ENCODE peak calls at places on chromosomes 1 and 21, in six cellular contexts. One of them, this sample, is unnamed.

GRCh38 chr21:27168084-27168483 is 201.2 kb upstream of the ADAMTS5 start:
- DNase-seq in activated CD8-positive, alpha-beta memory T cell treated with anti-CD3 and anti-CD28 coated beads for 1 hour: no peak
- DNase-seq in Caki2: no peak
- DNase-seq in NCI-H345: no peak
- DNase-seq in C1 segment of cervical spinal cord: no peak
- DNase-seq in omental fat pad: no peak
- DNase-seq in this sample: no peak

GRCh38 chr1:235852887-235853286 is 13.8 kb downstream of the LYST start:
- DNase-seq in activated CD8-positive, alpha-beta memory T cell treated with anti-CD3 and anti-CD28 coated beads for 1 hour: no peak
- DNase-seq in omental fat pad: no peak
- DNase-seq in C1 segment of cervical spinal cord: no peak
- DNase-seq in Caki2: no peak
- DNase-seq in NCI-H345: no peak
- DNase-seq in this sample: no peak

GRCh38 chr1:208604295-208604694 is 360.1 kb upstream of the PLXNA2 start:
- DNase-seq in NCI-H345: no peak
- DNase-seq in C1 segment of cervical spinal cord: no peak
- DNase-seq in activated CD8-positive, alpha-beta memory T cell treated with anti-CD3 and anti-CD28 coated beads for 1 hour: no peak
- DNase-seq in Caki2: peak
- DNase-seq in omental fat pad: no peak
- DNase-seq in this sample: no peak

GRCh38 chr1:99133759-99134158 is 129.1 kb upstream of the PLPPR5 start:
- DNase-seq in NCI-H345: no peak
- DNase-seq in activated CD8-positive, alpha-beta memory T cell treated with anti-CD3 and anti-CD28 coated beads for 1 hour: no peak
- DNase-seq in omental fat pad: no peak
- DNase-seq in Caki2: no peak
- DNase-seq in C1 segment of cervical spinal cord: no peak
- DNase-seq in this sample: no peak

GRCh38 chr1:46345281-46345680 is 4.7 kb downstream of the NSUN4 start:
- DNase-seq in Caki2: no peak
- DNase-seq in omental fat pad: no peak
- DNase-seq in NCI-H345: no peak
- DNase-seq in activated CD8-positive, alpha-beta memory T cell treated with anti-CD3 and anti-CD28 coated beads for 1 hour: no peak
- DNase-seq in C1 segment of cervical spinal cord: no peak
- DNase-seq in this sample: no peak

GRCh38 chr1:112508242-112509004 is at the start of gene WNT2B:
- DNase-seq in C1 segment of cervical spinal cord: no peak
- DNase-seq in NCI-H345: peak
- DNase-seq in Caki2: no peak
- DNase-seq in omental fat pad: no peak
- DNase-seq in activated CD8-positive, alpha-beta memory T cell treated with anti-CD3 and anti-CD28 coated beads for 1 hour: peak
- DNase-seq in this sample: no peak

GRCh38 chr1:172266528-172267174 is 153.8 kb upstream of the C1orf105 start:
- DNase-seq in omental fat pad: no peak
- DNase-seq in NCI-H345: no peak
- DNase-seq in C1 segment of cervical spinal cord: no peak
- DNase-seq in activated CD8-positive, alpha-beta memory T cell treated with anti-CD3 and anti-CD28 coated beads for 1 hour: no peak
- DNase-seq in Caki2: no peak
- DNase-seq in this sample: no peak

GRCh38 chr1:4634156-4634792 is 20.1 kb upstream of the AJAP1 start:
- DNase-seq in omental fat pad: no peak
- DNase-seq in Caki2: no peak
- DNase-seq in C1 segment of cervical spinal cord: no peak
- DNase-seq in activated CD8-positive, alpha-beta memory T cell treated with anti-CD3 and anti-CD28 coated beads for 1 hour: no peak
- DNase-seq in NCI-H345: no peak
- DNase-seq in this sample: no peak

GRCh38 chr1:189269011-189269410 is 1208.7 kb downstream of the BRINP3 start:
- DNase-seq in Caki2: peak
- DNase-seq in C1 segment of cervical spinal cord: no peak
- DNase-seq in omental fat pad: no peak
- DNase-seq in activated CD8-positive, alpha-beta memory T cell treated with anti-CD3 and anti-CD28 coated beads for 1 hour: no peak
- DNase-seq in NCI-H345: no peak
- DNase-seq in this sample: no peak

GRCh38 chr1:231091853-231092301 is 51.8 kb upstream of the FAM89A start:
- DNase-seq in Caki2: no peak
- DNase-seq in activated CD8-positive, alpha-beta memory T cell treated with anti-CD3 and anti-CD28 coated beads for 1 hour: no peak
- DNase-seq in C1 segment of cervical spinal cord: no peak
- DNase-seq in omental fat pad: no peak
- DNase-seq in NCI-H345: no peak
- DNase-seq in this sample: no peak

GRCh38 chr1:10793129-10793651 is 3.3 kb downstream of the CASZ1 start:
- DNase-seq in activated CD8-positive, alpha-beta memory T cell treated with anti-CD3 and anti-CD28 coated beads for 1 hour: no peak
- DNase-seq in NCI-H345: no peak
- DNase-seq in C1 segment of cervical spinal cord: no peak
- DNase-seq in Caki2: peak
- DNase-seq in omental fat pad: no peak
- DNase-seq in this sample: no peak

GRCh38 chr21:34939673-34940321 is 109.3 kb downstream of the RUNX1 start:
- DNase-seq in NCI-H345: no peak
- DNase-seq in C1 segment of cervical spinal cord: no peak
- DNase-seq in omental fat pad: no peak
- DNase-seq in activated CD8-positive, alpha-beta memory T cell treated with anti-CD3 and anti-CD28 coated beads for 1 hour: no peak
- DNase-seq in Caki2: no peak
- DNase-seq in this sample: no peak

GRCh38 chr1:84949664-84950063 is 47.2 kb downstream of the MCOLN2 start:
- DNase-seq in activated CD8-positive, alpha-beta memory T cell treated with anti-CD3 and anti-CD28 coated beads for 1 hour: no peak
- DNase-seq in Caki2: no peak
- DNase-seq in NCI-H345: no peak
- DNase-seq in omental fat pad: no peak
- DNase-seq in C1 segment of cervical spinal cord: no peak
- DNase-seq in this sample: no peak

GRCh38 chr1:8663915-8664331 is 153.5 kb downstream of the RERE start:
- DNase-seq in C1 segment of cervical spinal cord: no peak
- DNase-seq in omental fat pad: no peak
- DNase-seq in NCI-H345: no peak
- DNase-seq in Caki2: no peak
- DNase-seq in activated CD8-positive, alpha-beta memory T cell treated with anti-CD3 and anti-CD28 coated beads for 1 hour: no peak
- DNase-seq in this sample: no peak

GRCh38 chr1:209667701-209668100 is 7.5 kb upstream of the G0S2 start:
- DNase-seq in omental fat pad: no peak
- DNase-seq in activated CD8-positive, alpha-beta memory T cell treated with anti-CD3 and anti-CD28 coated beads for 1 hour: no peak
- DNase-seq in NCI-H345: no peak
- DNase-seq in C1 segment of cervical spinal cord: no peak
- DNase-seq in Caki2: no peak
- DNase-seq in this sample: no peak

GRCh38 chr1:6460349-6461236 is 5.4 kb downstream of the TNFRSF25 start:
- DNase-seq in activated CD8-positive, alpha-beta memory T cell treated with anti-CD3 and anti-CD28 coated beads for 1 hour: peak
- DNase-seq in C1 segment of cervical spinal cord: no peak
- DNase-seq in Caki2: no peak
- DNase-seq in NCI-H345: no peak
- DNase-seq in omental fat pad: no peak
- DNase-seq in this sample: no peak

GRCh38 chr1:16072616-16073484 is 601 bp downstream of the FAM131C start:
- DNase-seq in Caki2: no peak
- DNase-seq in C1 segment of cervical spinal cord: no peak
- DNase-seq in NCI-H345: no peak
- DNase-seq in omental fat pad: no peak
- DNase-seq in activated CD8-positive, alpha-beta memory T cell treated with anti-CD3 and anti-CD28 coated beads for 1 hour: no peak
- DNase-seq in this sample: no peak

GRCh38 chr1:115658646-115659045 is 16.9 kb downstream of the VANGL1 start:
- DNase-seq in Caki2: no peak
- DNase-seq in activated CD8-positive, alpha-beta memory T cell treated with anti-CD3 and anti-CD28 coated beads for 1 hour: no peak
- DNase-seq in C1 segment of cervical spinal cord: no peak
- DNase-seq in omental fat pad: no peak
- DNase-seq in NCI-H345: no peak
- DNase-seq in this sample: no peak

GRCh38 chr1:84683508-84683907 is 6.8 kb downstream of the SSX2IP start:
- DNase-seq in Caki2: no peak
- DNase-seq in activated CD8-positive, alpha-beta memory T cell treated with anti-CD3 and anti-CD28 coated beads for 1 hour: no peak
- DNase-seq in NCI-H345: no peak
- DNase-seq in omental fat pad: no peak
- DNase-seq in C1 segment of cervical spinal cord: no peak
- DNase-seq in this sample: no peak

GRCh38 chr1:112060266-112060665 is 70.8 kb upstream of the KCND3 start:
- DNase-seq in activated CD8-positive, alpha-beta memory T cell treated with anti-CD3 and anti-CD28 coated beads for 1 hour: no peak
- DNase-seq in Caki2: no peak
- DNase-seq in C1 segment of cervical spinal cord: no peak
- DNase-seq in NCI-H345: no peak
- DNase-seq in omental fat pad: no peak
- DNase-seq in this sample: no peak

GRCh38 chr1:174157157-174157806 is 2.0 kb upstream of the RABGAP1L start:
- DNase-seq in NCI-H345: peak
- DNase-seq in Caki2: no peak
- DNase-seq in omental fat pad: no peak
- DNase-seq in C1 segment of cervical spinal cord: no peak
- DNase-seq in activated CD8-positive, alpha-beta memory T cell treated with anti-CD3 and anti-CD28 coated beads for 1 hour: no peak
- DNase-seq in this sample: no peak

GRCh38 chr1:246497331-246497915 is 9.7 kb downstream of the SMYD3 start:
- DNase-seq in NCI-H345: peak
- DNase-seq in activated CD8-positive, alpha-beta memory T cell treated with anti-CD3 and anti-CD28 coated beads for 1 hour: no peak
- DNase-seq in Caki2: peak
- DNase-seq in C1 segment of cervical spinal cord: no peak
- DNase-seq in omental fat pad: no peak
- DNase-seq in this sample: peak

GRCh38 chr1:1630965-1631792 is 794 bp upstream of the MMP23B start:
- DNase-seq in omental fat pad: no peak
- DNase-seq in activated CD8-positive, alpha-beta memory T cell treated with anti-CD3 and anti-CD28 coated beads for 1 hour: no peak
- DNase-seq in Caki2: no peak
- DNase-seq in C1 segment of cervical spinal cord: no peak
- DNase-seq in NCI-H345: no peak
- DNase-seq in this sample: no peak

This sample was measured in AML-193.